ENCODE peak calls at places on chromosomes 5 and 9, in four cellular contexts. E is ascending aorta, R is right lobe of liver, S is hepatocyte. M is an unnamed sample.
A peak's percentile ranks its signal among the peaks of the same experiment; 100 is the strongest.

GRCh38 chr5:100691545-100691944 is 156.4 kb downstream of the FAM174A start:
- DNase-seq in S (no peak), E (no peak), R (no peak), M (no peak)

GRCh38 chr5:133316346-133317343 is 264.8 kb downstream of the HSPA4 start:
- DNase-seq in R (no peak), E (no peak), S (peak; percentile 34), M (no peak)

GRCh38 chr5:137706841-137707240 is 29.0 kb downstream of the KLHL3 start:
- DNase-seq in E (no peak), R (no peak), S (no peak), M (no peak)

GRCh38 chr5:105638437-105638836 is 2032.3 kb downstream of the EFNA5 start:
- DNase-seq in S (no peak), E (no peak), R (no peak), M (no peak)

GRCh38 chr9:1208185-1208584 is 158.0 kb downstream of the DMRT2 start:
- DNase-seq in E (no peak), S (no peak), R (no peak), M (no peak)

GRCh38 chr9:115263731-115264130 is 145.8 kb upstream of the TNC start:
- DNase-seq in E (no peak), R (no peak), S (no peak), M (no peak)

GRCh38 chr9:35839926-35840325 is 10.9 kb downstream of the TMEM8B start:
- DNase-seq in R (no peak), E (no peak), S (no peak), M (no peak)

GRCh38 chr5:107670028-107670926 is 460 bp downstream of the EFNA5 start:
- DNase-seq in R (peak; percentile 33), E (peak; percentile 66), S (peak; percentile 56), M (no peak)

GRCh38 chr5:175687231-175687701 is 29.4 kb downstream of the HRH2 start:
- DNase-seq in E (no peak), S (no peak), R (no peak), M (no peak)

GRCh38 chr5:13878357-13878756 is 66.1 kb downstream of the DNAH5 start:
- DNase-seq in S (no peak), R (no peak), E (no peak), M (no peak)

GRCh38 chr5:130270786-130271185 is 366.5 kb downstream of the CHSY3 start:
- DNase-seq in S (no peak), E (no peak), R (no peak), M (no peak)

GRCh38 chr9:110886832-110887231 is 151.4 kb downstream of the LPAR1 start:
- DNase-seq in S (no peak), E (no peak), R (no peak), M (no peak)

GRCh38 chr5:174489920-174490597 is 234.3 kb upstream of the MSX2 start:
- DNase-seq in E (no peak), S (no peak), R (no peak), M (no peak)

GRCh38 chr9:127720031-127720864 is 4.4 kb downstream of the TTC16 start:
- DNase-seq in E (no peak), S (no peak), R (no peak), M (peak; percentile 44)

GRCh38 chr5:60495644-60496520 is 204.1 kb downstream of the DEPDC1B start:
- DNase-seq in R (no peak), S (no peak), E (no peak), M (no peak)

GRCh38 chr9:136228107-136228875 is 17.3 kb downstream of the QSOX2 start:
- DNase-seq in E (no peak), S (peak; percentile 43), R (no peak), M (no peak)

GRCh38 chr5:9626955-9627354 is 3.2 kb downstream of the TAS2R1 start:
- DNase-seq in R (no peak), S (no peak), E (no peak), M (no peak)

GRCh38 chr5:142012186-142012785 is 541 bp downstream of the GNPDA1 start:
- DNase-seq in S (peak; percentile 48), E (peak; percentile 69), R (peak; percentile 59), M (peak; percentile 59)

GRCh38 chr5:109145139-109145538 is 264.6 kb downstream of the PJA2 start:
- DNase-seq in S (no peak), E (no peak), R (no peak), M (no peak)

GRCh38 chr9:137543237-137543963 is 6.8 kb downstream of the PNPLA7 start:
- DNase-seq in R (no peak), E (no peak), S (no peak), M (no peak)

GRCh38 chr9:97689401-97689800 is 7.7 kb downstream of the XPA start:
- DNase-seq in E (no peak), R (no peak), S (no peak), M (no peak)

GRCh38 chr5:142548739-142549275 is 137.1 kb downstream of the FGF1 start:
- DNase-seq in R (peak; percentile 21), S (peak; percentile 91), E (peak; percentile 79), M (peak; percentile 48)

GRCh38 chr5:6692906-6693305 is 20.3 kb upstream of the TENT4A start:
- DNase-seq in R (no peak), S (no peak), E (no peak), M (no peak)
- H3K4me1 ChIP-seq in R (no peaks in the 10 kb centered on the region), S (no peaks in the 10 kb centered on the region), E (no peaks in the 10 kb centered on the region), M (no peaks in the 10 kb centered on the region)

GRCh38 chr9:112754578-112754977 is 4.0 kb downstream of the SNX30 start:
- DNase-seq in R (no peak), S (no peak), E (no peak), M (peak; percentile 76)

GRCh38 chr9:112755059-112755458 is 4.5 kb downstream of the SNX30 start:
- DNase-seq in R (no peak), S (no peak), E (no peak), M (no peak)

GRCh38 chr9:112755675-112756074 is 5.1 kb downstream of the SNX30 start:
- DNase-seq in E (no peak), S (peak; percentile 15), R (no peak), M (no peak)

GRCh38 chr9:112752334-112753110 is 2.0 kb downstream of the SNX30 start:
- DNase-seq in E (no peak), R (no peak), S (no peak), M (no peak)

DNA sequence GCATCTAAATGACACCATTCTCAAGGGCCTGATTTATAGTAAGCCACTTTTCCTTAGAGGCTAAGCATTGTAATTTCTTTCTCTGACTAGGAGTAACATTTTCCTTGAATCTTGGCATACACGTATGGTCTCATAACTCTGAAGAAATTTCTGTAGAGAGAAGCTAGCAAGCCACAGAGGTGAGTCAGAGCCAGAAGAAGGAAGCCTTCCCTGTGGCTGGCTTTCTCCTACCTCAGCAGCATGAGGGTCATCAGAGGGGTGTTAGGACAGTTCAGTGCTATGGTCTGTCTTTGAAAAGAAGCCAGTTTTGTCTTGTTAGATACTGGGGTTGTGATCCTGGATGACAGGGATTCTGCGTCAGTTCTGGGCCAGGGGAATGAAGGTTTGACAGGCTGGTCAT is 3.2 kb downstream of the SNX30 start:
- DNase-seq in E (peak; percentile 77), R (no peak), S (peak; percentile 57), M (no peak)
- H3K4me1 ChIP-seq in E (peaks cover 41% of the 10 kb centered on the region), R (no peaks in the 10 kb centered on the region), S (peaks cover 45% of the 10 kb centered on the region), M (peaks cover 74% of the 10 kb centered on the region)

GRCh38 chr5:126446498-126447224 is 23.5 kb downstream of the GRAMD2B start:
- DNase-seq in R (no peak), S (peak; percentile 66), E (no peak), M (peak; percentile 27)
- H3K4me1 ChIP-seq in R (no peaks in the 10 kb centered on the region), S (peaks cover 16% of the 10 kb centered on the region), E (peaks cover 28% of the 10 kb centered on the region), M (peaks cover 55% of the 10 kb centered on the region)

GRCh38 chr9:82670000-82670399 is 392.9 kb downstream of the RASEF start:
- DNase-seq in E (no peak), S (no peak), R (no peak), M (no peak)

GRCh38 chr9:82665324-82665723 is 397.6 kb downstream of the RASEF start:
- DNase-seq in S (no peak), R (no peak), E (no peak), M (no peak)

GRCh38 chr9:82670726-82671125 is 392.2 kb downstream of the RASEF start:
- DNase-seq in S (no peak), E (no peak), R (no peak), M (no peak)

GRCh38 chr9:82673201-82673600 is 389.7 kb downstream of the RASEF start:
- DNase-seq in R (no peak), S (no peak), E (no peak), M (no peak)

DNA sequence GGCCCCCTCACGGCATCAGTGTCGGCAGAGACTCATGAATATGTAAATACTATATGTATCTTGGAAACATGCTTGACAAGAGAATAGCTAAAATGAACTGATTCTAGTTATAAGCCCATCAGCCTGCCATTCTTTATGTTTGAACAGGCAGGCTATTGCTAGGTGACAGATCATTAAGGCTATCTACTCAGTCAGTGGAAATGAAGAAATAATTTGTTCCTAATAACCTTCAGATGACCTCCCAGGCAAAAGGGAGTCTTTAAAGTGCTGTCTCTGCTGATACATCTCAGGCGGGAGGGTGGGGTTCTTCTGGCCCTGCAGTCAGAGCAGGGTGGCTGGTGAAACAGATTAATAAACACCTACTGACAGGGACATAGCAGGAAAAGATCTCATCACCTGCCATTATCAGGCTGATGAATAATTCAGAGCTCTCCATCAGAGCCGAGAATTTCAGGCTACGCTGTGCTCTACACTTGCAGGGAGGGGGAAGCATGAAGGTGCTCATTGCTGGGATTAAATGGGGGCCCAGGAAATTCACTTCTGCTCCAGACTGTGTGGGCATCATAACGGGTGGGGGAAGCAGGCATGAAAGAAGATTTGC is 394.1 kb downstream of the RASEF start:
- DNase-seq in E (no peak), S (no peak), R (no peak), M (no peak)
- H3K4me1 ChIP-seq in E (no peaks in the 10 kb centered on the region), S (no peaks in the 10 kb centered on the region), R (no peaks in the 10 kb centered on the region), M (no peaks in the 10 kb centered on the region)